ENCODE peak calls at places on chromosomes 2 and 18, in nine cellular contexts. L, H, U, T, N, O, Y, P and Z are unnamed samples.

GRCh38 chr2:44668336-44668735 is 273.2 kb upstream of the SIX3 start:
- DNase-seq in L (no peak), T (peak), U (no peak), H (no peak), P (peak), Y (no peak), N (no peak), O (no peak), Z (no peak)

GRCh38 chr2:190656301-190656700 is 7.4 kb downstream of the NAB1 start:
- DNase-seq in U (no peak), L (no peak), P (no peak), N (no peak), H (no peak), T (no peak), O (no peak), Y (no peak), Z (no peak)

GRCh38 chr2:55419236-55419513 is 481 bp downstream of the CCDC88A start:
- DNase-seq in T (no peak), O (no peak), L (no peak), N (peak), H (no peak), P (peak), Y (peak), U (peak), Z (no peak)

GRCh38 chr2:150591901-150592300 is 104.4 kb upstream of the RND3 start:
- DNase-seq in T (no peak), Y (peak), U (no peak), H (peak), N (no peak), L (no peak), P (no peak), O (no peak), Z (no peak)

GRCh38 chr2:224175010-224175409 is 135.9 kb upstream of the SERPINE2 start:
- DNase-seq in P (no peak), H (no peak), N (no peak), Y (no peak), O (no peak), U (no peak), L (no peak), T (no peak), Z (no peak)

GRCh38 chr2:47656715-47657600 is 126.0 kb upstream of the MSH6 start:
- DNase-seq in T (no peak), H (peak), O (no peak), N (no peak), P (no peak), Y (no peak), U (no peak), L (no peak), Z (no peak)

GRCh38 chr18:67766930-67767329 is 250.4 kb upstream of the DSEL start:
- DNase-seq in H (peak), T (no peak), L (peak), Y (no peak), P (peak), O (peak), U (no peak), N (no peak), Z (peak)

GRCh38 chr18:49731421-49731841 is 81.9 kb downstream of the ACAA2 start:
- DNase-seq in L (no peak), O (no peak), T (peak), H (no peak), Y (no peak), P (no peak), N (no peak), U (no peak), Z (no peak)

GRCh38 chr2:74690571-74690970 is 36.5 kb downstream of the SEMA4F start:
- DNase-seq in N (peak), H (peak), O (peak), T (peak), U (peak), Y (peak), P (peak), L (peak), Z (peak)

GRCh38 chr18:74126684-74127482 is 20.8 kb downstream of the FBXO15 start:
- DNase-seq in Y (no peak), H (no peak), O (no peak), U (no peak), T (no peak), L (no peak), N (no peak), P (no peak), Z (no peak)

GRCh38 chr2:239689985-239690384 is 289.2 kb upstream of the HDAC4 start:
- DNase-seq in O (no peak), Y (no peak), H (no peak), T (no peak), U (no peak), L (no peak), N (no peak), P (no peak), Z (no peak)

GRCh38 chr18:72409923-72410322 is 134.2 kb downstream of the CBLN2 start:
- DNase-seq in O (no peak), Y (no peak), U (no peak), H (no peak), T (no peak), N (no peak), L (no peak), P (no peak), Z (no peak)

GRCh38 chr2:96386470-96386869 is 50.9 kb downstream of the NCAPH start:
- DNase-seq in L (no peak), H (no peak), Y (no peak), U (no peak), O (no peak), P (no peak), N (peak), T (no peak), Z (no peak)

GRCh38 chr2:10712186-10712809 is 9.1 kb upstream of the ATP6V1C2 start:
- DNase-seq in O (no peak), P (no peak), H (no peak), N (no peak), T (no peak), L (no peak), U (no peak), Y (no peak), Z (no peak)

GRCh38 chr2:10297950-10298349 is 4.8 kb upstream of the HPCAL1 start:
- DNase-seq in Y (peak), N (no peak), L (peak), O (no peak), U (no peak), P (peak), T (no peak), H (peak), Z (peak)